ENCODE peak calls at places on chromosomes 5 and 9, in six cellular contexts. F is thoracic aorta, A is RWPE1, G is PC-9, J is kidney epithelial cell, M is IMR-90. S is an unnamed sample.

GRCh38 chr9:124290743-124291554 is 33.2 kb downstream of the NEK6 start:
- DNase-seq in F (no peak), A (no peak), G (no peak), J (no peak), M (no peak), S (no peak)

GRCh38 chr5:154394328-154394727 is 51.5 kb upstream of the SAP30L start:
- DNase-seq in F (no peak), A (peak), G (peak), J (no peak), M (no peak), S (no peak)

GRCh38 chr9:80691229-80691628 is 998.1 kb downstream of the TLE1 start:
- DNase-seq in F (no peak), A (no peak), G (no peak), J (no peak), M (no peak), S (no peak)

GRCh38 chr9:38183994-38184568 is 115.1 kb upstream of the SHB start:
- DNase-seq in F (no peak), A (no peak), G (no peak), J (no peak), M (no peak), S (no peak)

GRCh38 chr9:92327283-92327850 is 1.6 kb downstream of the CENPP start:
- DNase-seq in F (no peak), A (peak), G (no peak), J (no peak), M (no peak), S (no peak)

GRCh38 chr5:169112016-169112415 is 188.9 kb downstream of the SLIT3 start:
- DNase-seq in F (no peak), A (no peak), G (no peak), J (no peak), M (no peak), S (no peak)

GRCh38 chr9:26170224-26170623 is 492.0 kb upstream of the TUSC1 start:
- DNase-seq in F (no peak), A (no peak), G (no peak), J (no peak), M (no peak), S (no peak)

GRCh38 chr5:148912714-148913398 is 86.4 kb downstream of the ADRB2 start:
- DNase-seq in F (no peak), A (peak), G (peak), J (peak), M (peak), S (no peak)

GRCh38 chr5:110414360-110414759 is 312.1 kb downstream of the TMEM232 start:
- DNase-seq in F (no peak), A (no peak), G (no peak), J (no peak), M (peak), S (no peak)

GRCh38 chr5:159224471-159224870 is 15.1 kb upstream of the RNF145 start:
- DNase-seq in F (no peak), A (no peak), G (no peak), J (no peak), M (no peak), S (no peak)

GRCh38 chr5:136246632-136247031 is 53.7 kb upstream of the SMIM32 start:
- DNase-seq in F (no peak), A (no peak), G (no peak), J (no peak), M (no peak), S (no peak)

GRCh38 chr5:126268697-126269315 is 154.4 kb upstream of the GRAMD2B start:
- DNase-seq in F (no peak), A (no peak), G (no peak), J (no peak), M (no peak), S (no peak)

GRCh38 chr5:137954131-137954879 is 65.0 kb downstream of the PKD2L2 start:
- DNase-seq in F (peak), A (peak), G (no peak), J (peak), M (peak), S (peak)

GRCh38 chr9:95124582-95125359 is 192.7 kb downstream of the FANCC start:
- DNase-seq in F (no peak), A (no peak), G (no peak), J (no peak), M (no peak), S (no peak)

GRCh38 chr5:33827335-33827734 is 64.5 kb downstream of the ADAMTS12 start:
- DNase-seq in F (no peak), A (no peak), G (no peak), J (no peak), M (no peak), S (no peak)

GRCh38 chr5:180291234-180291940 is 496 bp downstream of the MAPK9 start:
- DNase-seq in F (no peak), A (peak), G (peak), J (no peak), M (no peak), S (no peak)

GRCh38 chr9:38226491-38226951 is 157.5 kb upstream of the SHB start:
- DNase-seq in F (no peak), A (no peak), G (peak), J (no peak), M (peak), S (no peak)

GRCh38 chr9:137000177-137000930 is 4.0 kb upstream of the CLIC3 start:
- DNase-seq in F (no peak), A (no peak), G (no peak), J (no peak), M (peak), S (no peak)

GRCh38 chr5:32042571-32042970 is 131.5 kb downstream of the GOLPH3 start:
- DNase-seq in F (no peak), A (peak), G (no peak), J (no peak), M (no peak), S (no peak)

GRCh38 chr5:80782626-80783025 is 127.8 kb upstream of the DHFR start:
- DNase-seq in F (no peak), A (no peak), G (no peak), J (no peak), M (no peak), S (no peak)

DNA sequence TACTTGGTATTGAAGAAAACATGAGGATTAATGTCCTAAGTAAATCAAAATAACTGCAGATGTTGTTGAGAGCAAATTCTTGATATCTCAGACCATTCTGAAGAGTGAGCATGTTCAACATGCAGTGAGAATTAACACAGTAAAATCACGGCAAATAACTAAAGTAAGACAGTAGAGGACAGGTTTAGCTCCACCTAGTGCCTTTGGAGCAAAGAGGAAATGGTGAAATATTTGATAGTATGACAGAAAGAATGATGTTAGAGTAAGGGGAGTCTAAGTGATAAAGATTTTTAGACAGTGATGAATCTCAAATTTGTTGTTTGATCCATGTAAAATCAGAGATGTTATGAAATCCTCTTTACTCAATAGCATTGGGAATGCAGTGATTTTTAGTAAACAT is 424.2 kb downstream of the TMEM161B start:
- DNase-seq in F (no peak), A (no peak), G (no peak), J (no peak), M (no peak), S (no peak)
- TF ChIP-seq CTCF in F (no peak), A (no peak), G (no peak), J (no peak), M (no peak), S (no peak)

DNA sequence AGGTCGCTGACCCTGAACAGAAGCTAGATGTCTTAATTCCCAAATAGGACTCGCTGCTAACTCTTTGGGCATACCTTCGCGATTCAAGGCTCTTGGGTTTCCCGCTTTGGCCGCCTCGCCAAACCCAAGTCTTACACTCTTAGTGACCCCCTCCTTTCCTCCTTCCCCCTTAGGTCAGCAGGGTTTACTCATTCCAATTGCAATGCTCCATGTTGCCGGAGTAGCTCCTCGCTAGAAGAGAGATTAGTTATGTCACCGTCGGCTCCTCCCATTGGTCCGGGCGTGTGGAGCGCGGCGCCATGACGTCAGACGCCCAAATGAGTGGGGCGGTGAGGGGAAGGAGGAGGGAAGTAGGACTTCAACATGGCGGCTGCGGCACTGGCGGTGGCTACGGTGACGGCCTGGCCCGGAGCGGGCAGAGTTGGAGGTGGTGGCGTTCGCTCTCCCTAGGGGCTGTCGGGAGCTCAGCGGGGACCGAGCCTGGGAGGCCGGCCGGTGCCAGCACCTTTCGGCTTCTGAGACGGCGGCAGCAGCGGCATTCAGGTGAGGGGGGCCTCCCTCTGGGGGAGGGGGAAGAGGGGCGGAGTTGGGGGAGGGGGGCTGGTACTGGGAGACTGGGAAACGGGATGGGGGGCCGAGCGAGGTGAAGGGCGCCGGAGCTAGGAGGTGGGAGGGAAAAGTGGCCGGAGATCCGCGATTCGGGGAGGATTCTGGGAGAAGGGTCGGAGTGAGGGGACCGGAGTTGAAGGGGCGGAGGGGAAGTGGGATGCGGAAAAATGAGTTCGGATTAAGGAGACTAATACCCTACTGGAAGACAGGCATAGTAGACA is at the start of gene UBAP1:
- DNase-seq in F (peak), A (peak), G (peak), J (peak), M (peak), S (peak)
- TF ChIP-seq CTCF in F (no peak), A (no peak), G (no peak), J (no peak), M (no peak), S (no peak)

DNA sequence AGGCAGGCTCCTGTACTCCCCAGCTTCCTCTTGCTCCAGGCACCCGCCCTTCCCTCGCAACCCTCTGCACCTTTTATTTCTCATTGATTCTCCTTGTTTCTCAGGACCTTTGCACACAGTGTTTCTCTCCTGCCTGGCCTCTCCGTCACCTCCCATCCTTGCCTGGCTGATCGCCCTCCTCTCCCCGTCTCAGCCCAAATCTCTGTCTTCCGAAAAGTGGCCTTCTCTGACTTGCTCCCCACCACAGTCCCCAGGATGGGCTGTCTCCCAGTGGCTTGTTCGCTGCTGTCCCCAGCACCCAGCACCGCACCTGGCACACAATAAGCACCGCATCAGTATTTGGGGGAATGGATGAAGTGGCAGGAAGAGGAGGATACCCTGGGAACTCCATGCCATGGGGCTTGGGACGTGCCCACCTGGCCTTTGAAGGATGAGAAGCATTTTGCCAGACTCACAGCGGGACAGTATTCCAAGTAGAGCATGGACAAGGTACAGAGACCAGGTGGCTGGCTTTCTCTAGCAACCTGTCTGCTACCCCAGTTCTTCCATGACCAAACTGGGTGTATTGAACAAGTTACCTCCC is 62.5 kb downstream of the LMX1B start:
- DNase-seq in F (no peak), A (no peak), G (no peak), J (no peak), M (no peak), S (no peak)
- TF ChIP-seq CTCF in F (no peak), A (no peak), G (no peak), J (no peak), M (no peak), S (no peak)

DNA sequence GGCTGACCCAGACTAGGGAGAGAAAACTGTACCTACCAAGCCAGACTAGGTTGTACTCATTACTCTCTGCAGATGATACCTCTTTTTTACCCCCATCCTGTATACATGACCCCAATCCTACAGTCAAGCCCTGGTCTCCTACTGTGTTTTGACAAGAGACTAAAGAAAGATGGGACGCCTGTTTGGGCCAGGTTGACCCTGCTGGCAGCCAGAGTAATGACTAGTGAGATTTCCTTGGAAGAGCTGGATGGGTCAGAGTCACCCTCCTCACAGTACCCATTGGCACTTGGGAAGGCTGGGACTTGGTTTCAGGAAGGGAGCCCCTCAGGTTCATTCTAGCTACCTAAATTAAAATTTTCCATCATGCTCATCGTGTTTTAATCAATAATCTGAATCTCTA is 89.7 kb upstream of the NR4A3 start:
- DNase-seq in F (no peak), A (no peak), G (no peak), J (no peak), M (no peak), S (no peak)
- TF ChIP-seq CTCF in F (no peak), A (no peak), G (no peak), J (no peak), M (no peak), S (no peak)

GRCh38 chr9:120729796-120730195 is 15.5 kb upstream of the MEGF9 start:
- DNase-seq in F (no peak), A (no peak), G (no peak), J (no peak), M (no peak), S (no peak)
- TF ChIP-seq CTCF in F (no peak), A (no peak), G (peak), J (peak), M (no peak), S (no peak)

DNA sequence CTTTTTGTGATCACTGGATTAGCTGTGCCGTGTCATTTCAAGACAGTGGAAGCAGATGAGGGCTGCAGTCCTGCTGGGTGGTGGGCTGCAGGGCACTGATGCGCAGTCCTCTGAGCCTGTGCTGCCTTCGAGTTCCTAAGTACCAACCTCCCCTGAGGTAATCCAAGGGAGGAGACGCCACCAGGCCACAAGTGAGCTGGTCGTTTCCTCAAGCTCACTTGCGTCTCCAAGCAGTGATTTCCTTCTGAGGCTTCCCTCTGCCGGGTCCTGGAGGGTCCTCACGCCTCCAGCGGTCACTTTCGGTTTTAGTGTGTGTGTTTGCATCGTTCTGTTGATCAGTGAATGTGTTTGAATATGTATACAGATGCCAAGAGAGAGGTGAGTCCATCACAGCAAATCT is 115.7 kb downstream of the TRIO start:
- DNase-seq in F (no peak), A (no peak), G (no peak), J (no peak), M (no peak), S (no peak)
- TF ChIP-seq CTCF in F (no peak), A (no peak), G (no peak), J (no peak), M (peak), S (no peak)

GRCh38 chr5:156326718-156327259 is at the start of gene SGCD:
- DNase-seq in F (peak), A (no peak), G (no peak), J (peak), M (peak), S (peak)
- TF ChIP-seq CTCF in F (no peak), A (no peak), G (no peak), J (no peak), M (no peak), S (no peak)

GRCh38 chr9:134474656-134475050 is 148.4 kb downstream of the RXRA start:
- DNase-seq in F (no peak), A (no peak), G (no peak), J (no peak), M (no peak), S (no peak)

GRCh38 chr9:134476256-134476941 is 150.1 kb downstream of the RXRA start:
- DNase-seq in F (no peak), A (no peak), G (no peak), J (no peak), M (no peak), S (no peak)

GRCh38 chr9:134473353-134474057 is 147.2 kb downstream of the RXRA start:
- DNase-seq in F (no peak), A (no peak), G (no peak), J (no peak), M (no peak), S (no peak)

GRCh38 chr9:134474058-134474370 is 147.8 kb downstream of the RXRA start:
- DNase-seq in F (no peak), A (no peak), G (no peak), J (no peak), M (peak), S (no peak)

DNA sequence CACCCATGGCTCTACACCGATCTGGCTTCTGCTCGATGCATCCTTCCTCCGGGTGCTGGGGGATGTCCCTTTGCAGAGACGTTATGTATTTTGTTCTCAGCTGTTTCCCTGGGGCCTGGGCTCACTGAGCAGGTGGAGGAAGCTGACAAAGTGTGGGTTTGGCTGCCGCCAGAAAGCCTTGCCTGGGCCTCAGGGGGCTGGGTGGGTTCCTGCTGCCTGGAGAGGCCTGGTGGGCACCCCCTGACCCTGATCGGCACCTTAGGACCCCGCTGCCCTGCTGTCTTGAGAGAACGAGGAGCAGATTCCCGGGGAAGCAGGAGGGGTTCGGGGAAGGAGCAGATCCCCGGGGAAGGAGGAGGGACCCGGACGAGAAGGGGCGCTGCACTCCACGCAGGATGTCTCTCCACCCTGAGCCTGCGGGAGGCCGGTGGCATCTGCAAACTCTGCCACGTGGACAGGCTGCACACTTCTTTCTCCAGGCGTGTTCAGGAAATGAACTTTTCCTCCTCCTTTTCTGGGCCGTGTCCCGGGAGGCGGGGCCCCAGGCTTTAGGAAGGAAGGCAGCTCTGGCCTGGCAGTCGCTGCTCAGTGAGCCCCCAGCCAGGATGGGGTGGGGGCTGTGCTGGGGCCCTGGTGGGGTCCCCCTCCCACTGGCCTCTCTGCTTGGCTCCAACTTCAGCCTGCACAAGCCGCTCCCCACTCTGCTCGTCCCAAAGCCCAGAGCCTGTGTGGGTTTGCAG is 149.0 kb downstream of the RXRA start:
- DNase-seq in F (no peak), A (no peak), G (no peak), J (no peak), M (peak), S (no peak)
- TF ChIP-seq CTCF in F (no peak), A (no peak), G (no peak), J (no peak), M (peak), S (no peak)

GRCh38 chr5:115168829-115169391 is 798 bp downstream of the TRIM36 start:
- DNase-seq in F (no peak), A (no peak), G (peak), J (no peak), M (no peak), S (no peak)

GRCh38 chr5:115166744-115167393 is 2.8 kb downstream of the TRIM36 start:
- DNase-seq in F (no peak), A (no peak), G (no peak), J (no peak), M (no peak), S (no peak)

GRCh38 chr5:115170924-115171510 is 1.3 kb upstream of the TRIM36 start:
- DNase-seq in F (no peak), A (no peak), G (no peak), J (no peak), M (no peak), S (no peak)

GRCh38 chr5:115170128-115170923 is 618 bp upstream of the TRIM36 start:
- DNase-seq in F (no peak), A (no peak), G (no peak), J (no peak), M (peak), S (no peak)

DNA sequence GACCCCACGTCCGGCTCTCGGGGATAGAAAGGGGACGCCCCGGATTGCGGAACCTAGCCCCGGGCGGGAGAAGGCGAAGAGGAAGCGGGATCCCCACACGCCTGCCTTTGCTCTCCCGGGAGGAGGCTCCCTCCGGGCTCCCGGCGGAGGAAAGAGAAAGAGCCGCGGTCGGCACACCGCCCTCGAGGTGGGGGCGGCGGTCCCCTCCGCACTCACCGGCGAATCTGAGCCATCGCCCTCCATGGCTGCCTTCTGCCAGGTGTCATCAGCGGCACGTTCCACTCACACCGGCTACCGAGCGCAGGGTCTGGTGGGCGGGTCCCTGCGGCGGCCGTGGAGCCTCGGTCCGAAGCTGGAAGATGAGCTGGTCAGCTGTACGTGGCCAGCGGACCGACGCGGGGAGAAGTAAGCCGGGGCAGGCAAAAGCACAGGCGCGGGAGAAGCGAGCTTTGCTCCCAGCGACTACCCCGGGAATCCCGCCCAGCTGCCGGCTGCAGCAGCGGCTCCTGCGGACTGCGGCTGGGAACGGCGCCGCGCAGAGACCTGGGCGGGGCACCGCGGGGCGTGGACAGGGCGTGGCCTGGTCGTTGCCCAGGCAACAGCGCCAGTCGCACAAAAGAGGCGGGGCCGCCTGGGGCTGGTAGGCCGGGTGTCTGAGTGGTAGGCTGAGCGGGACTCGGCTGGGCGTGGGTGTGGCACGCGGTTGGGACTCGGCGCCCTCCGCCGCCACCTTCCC is at the start of gene TRIM36:
- DNase-seq in F (peak), A (peak), G (peak), J (peak), M (peak), S (peak)
- TF ChIP-seq CTCF in F (no peak), A (peak), G (no peak), J (no peak), M (peak), S (no peak)